ENCODE peak calls at places on chromosomes 4 and X, in four cellular contexts. V, H, W and O are unnamed samples.

GRCh38 chrX:55919367-55920221 is 202.0 kb downstream of the RRAGB start:
- DNase-seq in V (no peak), H (no peak), W (no peak), O (no peak)

GRCh38 chrX:46180258-46180687 is 364.9 kb downstream of the ZNF674 start:
- DNase-seq in V (no peak), H (peak), W (no peak), O (peak)

GRCh38 chr4:159508917-159509500 is 406.1 kb downstream of the RAPGEF2 start:
- DNase-seq in V (no peak), H (peak), W (no peak), O (peak)

GRCh38 chr4:93791570-93792195 is 36.9 kb upstream of the ATOH1 start:
- DNase-seq in V (peak), H (peak), W (no peak), O (peak)

GRCh38 chrX:13119386-13119785 is 75.0 kb upstream of the FAM9C start:
- DNase-seq in V (no peak), H (no peak), W (no peak), O (no peak)

GRCh38 chr4:107094332-107094731 is 58.2 kb upstream of the DKK2 start:
- DNase-seq in V (no peak), H (peak), W (no peak), O (peak)

GRCh38 chr4:185215261-185215660 is 5.9 kb downstream of the SNX25 start:
- DNase-seq in V (no peak), H (no peak), W (no peak), O (no peak)

GRCh38 chr4:147407261-147408045 is 73.4 kb upstream of the EDNRA start:
- DNase-seq in V (no peak), H (no peak), W (no peak), O (peak)

GRCh38 chr4:7697326-7697725 is 242.3 kb downstream of the AFAP1 start:
- DNase-seq in V (no peak), H (no peak), W (no peak), O (no peak)

GRCh38 chr4:119641765-119642164 is 13.2 kb upstream of the PDE5A start:
- DNase-seq in V (no peak), H (no peak), W (no peak), O (no peak)

GRCh38 chr4:153655004-153655541 is 29.0 kb upstream of the TLR2 start:
- DNase-seq in V (no peak), H (no peak), W (no peak), O (no peak)

GRCh38 chr4:75672461-75673026 is 667 bp downstream of the G3BP2 start:
- DNase-seq in V (no peak), H (peak), W (peak), O (peak)

GRCh38 chr4:153374471-153374870 is 30.0 kb downstream of the MND1 start:
- DNase-seq in V (no peak), H (no peak), W (no peak), O (no peak)

GRCh38 chr4:76147454-76148141 is 599 bp downstream of the NUP54 start:
- DNase-seq in V (peak), H (peak), W (peak), O (peak)

GRCh38 chrX:38438321-38438720 is 85.9 kb downstream of the OTC start:
- DNase-seq in V (no peak), H (no peak), W (no peak), O (no peak)

GRCh38 chr4:76784237-76784636 is 113.7 kb downstream of the SOWAHB start:
- DNase-seq in V (no peak), H (peak), W (no peak), O (peak)

GRCh38 chr4:123443401-123444297 is 47.1 kb downstream of the SPRY1 start:
- DNase-seq in V (no peak), H (no peak), W (no peak), O (no peak)

GRCh38 chrX:76433219-76433618 is 5.7 kb downstream of the MAGEE1 start:
- DNase-seq in V (no peak), H (peak), W (no peak), O (no peak)

GRCh38 chr4:74230902-74231499 is 73.1 kb downstream of the MTHFD2L start:
- DNase-seq in V (no peak), H (peak), W (no peak), O (peak)

GRCh38 chr4:53935780-53936179 is 128.6 kb downstream of the CHIC2 start:
- DNase-seq in V (peak), H (no peak), W (no peak), O (no peak)

GRCh38 chr4:13207224-13207623 is 276.9 kb downstream of the RAB28 start:
- DNase-seq in V (no peak), H (no peak), W (no peak), O (no peak)

GRCh38 chr4:2796261-2797187 is 3.6 kb downstream of the SH3BP2 start:
- DNase-seq in V (no peak), H (no peak), W (no peak), O (peak)

GRCh38 chrX:153397256-153397960 is 3.7 kb downstream of the PNMA6E start:
- DNase-seq in V (no peak), H (no peak), W (no peak), O (no peak)

GRCh38 chrX:19670854-19671620 is 155.7 kb upstream of the MAP3K15 start:
- DNase-seq in V (peak), H (peak), W (no peak), O (peak)

GRCh38 chr4:182478475-182478874 is 235.3 kb downstream of the TENM3 start:
- DNase-seq in V (no peak), H (peak), W (no peak), O (peak)